ENCODE peak calls at places on chromosomes 5 and 9, in ten cellular contexts. S is astrocyte, A is A673, I is keratinocyte, V is GM23338, U is K562, M is endothelial cell of umbilical vein, E is HCT116, D is neural progenitor cell, T is H1. C is an unnamed sample.

GRCh38 chr5:67182406-67182805 is 14.2 kb downstream of the CD180 start:
- DNase-seq in I (no peak), D (peak), U (peak), T (peak), S (peak), E (no peak), V (peak), A (no peak), M (peak), C (peak)

GRCh38 chr5:167244583-167244982 is 1046.9 kb upstream of the WWC1 start:
- DNase-seq in T (peak), E (no peak), S (no peak), D (peak), M (no peak), U (no peak), A (peak), V (peak), I (no peak), C (peak)

GRCh38 chr9:92804727-92805126 is 40.1 kb upstream of the BICD2 start:
- DNase-seq in M (no peak), S (peak), E (no peak), T (no peak), U (no peak), D (no peak), A (no peak), I (peak), V (no peak), C (no peak)

GRCh38 chr5:82806513-82806912 is 270.7 kb downstream of the TMEM167A start:
- DNase-seq in A (no peak), V (no peak), S (peak), T (no peak), D (no peak), U (no peak), M (no peak), I (no peak), E (no peak), C (no peak)

GRCh38 chr5:110054240-110054639 is 364.5 kb downstream of the MAN2A1 start:
- DNase-seq in T (no peak), S (peak), E (peak), I (peak), U (peak), A (peak), V (peak), D (peak), M (peak), C (peak)

GRCh38 chr5:106894964-106895363 is 775.8 kb downstream of the EFNA5 start:
- DNase-seq in V (no peak), E (no peak), A (no peak), M (no peak), U (no peak), S (peak), I (no peak), D (no peak), T (no peak), C (no peak)

GRCh38 chr5:174935854-174936474 is 211.6 kb downstream of the MSX2 start:
- DNase-seq in S (peak), A (peak), U (peak), I (no peak), M (peak), V (peak), D (peak), T (peak), E (peak), C (peak)

GRCh38 chr5:68271124-68271523 is 55.6 kb downstream of the PIK3R1 start:
- DNase-seq in A (no peak), D (no peak), M (no peak), U (no peak), I (no peak), E (no peak), S (no peak), V (no peak), T (no peak), C (no peak)

GRCh38 chr9:99005651-99006050 is 61.9 kb downstream of the COL15A1 start:
- DNase-seq in U (no peak), V (no peak), D (no peak), T (no peak), M (no peak), I (no peak), A (no peak), S (no peak), E (no peak), C (no peak)

GRCh38 chr5:92042237-92042636 is 659.1 kb upstream of the ARRDC3 start:
- DNase-seq in T (no peak), M (no peak), E (no peak), S (no peak), I (no peak), V (no peak), U (no peak), A (no peak), D (no peak), C (no peak)

GRCh38 chr9:74285075-74285474 is 212.1 kb upstream of the RORB start:
- DNase-seq in U (no peak), T (no peak), A (peak), S (peak), I (no peak), M (no peak), E (no peak), D (no peak), V (no peak), C (no peak)

GRCh38 chr5:137359941-137360340 is 139.2 kb downstream of the SPOCK1 start:
- DNase-seq in T (no peak), V (no peak), I (no peak), S (no peak), E (no peak), A (no peak), U (no peak), M (no peak), D (no peak), C (no peak)

GRCh38 chr5:60886158-60886557 is 42.1 kb upstream of the ELOVL7 start:
- DNase-seq in I (no peak), E (no peak), M (no peak), A (no peak), S (no peak), T (no peak), U (no peak), D (no peak), V (no peak), C (no peak)

GRCh38 chr5:178450121-178450631 is 140.0 kb downstream of the COL23A1 start:
- DNase-seq in T (no peak), D (no peak), A (no peak), U (peak), S (no peak), M (no peak), V (peak), I (no peak), E (no peak), C (no peak)

GRCh38 chr5:132907161-132907560 is 33.7 kb downstream of the LEAP2 start:
- DNase-seq in I (no peak), A (no peak), U (no peak), T (no peak), E (no peak), D (no peak), S (no peak), M (peak), V (no peak), C (no peak)

GRCh38 chr9:18976368-18977238 is 56.4 kb downstream of the SAXO1 start:
- DNase-seq in M (peak), I (no peak), A (no peak), V (no peak), E (no peak), T (no peak), U (no peak), D (no peak), S (peak), C (peak)

GRCh38 chr5:127184841-127185240 is 105.8 kb upstream of the MEGF10 start:
- DNase-seq in M (no peak), U (no peak), V (no peak), E (no peak), A (no peak), D (no peak), I (no peak), T (no peak), S (no peak), C (no peak)

GRCh38 chr9:128786681-128787582 is at the start of gene TBC1D13:
- DNase-seq in T (peak), A (peak), E (peak), S (peak), V (peak), D (peak), U (peak), I (no peak), M (peak), C (peak)

GRCh38 chr5:69334793-69335268 is 2.2 kb upstream of the CCDC125 start:
- DNase-seq in I (no peak), E (peak), S (peak), V (peak), T (peak), D (peak), M (peak), A (peak), U (peak), C (peak)

GRCh38 chr5:154460172-154460571 is 14.4 kb downstream of the SAP30L start:
- DNase-seq in T (no peak), I (no peak), S (no peak), V (no peak), M (no peak), U (no peak), E (no peak), A (no peak), D (no peak), C (no peak)

GRCh38 chr5:7331083-7331482 is 64.9 kb upstream of the ADCY2 start:
- DNase-seq in E (no peak), I (no peak), A (no peak), U (no peak), T (no peak), D (peak), V (peak), M (no peak), S (no peak), C (no peak)

GRCh38 chr9:76537150-76537646 is 78.2 kb downstream of the GCNT1 start:
- DNase-seq in D (peak), U (no peak), E (no peak), M (peak), A (no peak), S (no peak), T (no peak), I (no peak), V (no peak), C (no peak)

GRCh38 chr5:42454216-42454995 is 31.2 kb downstream of the GHR start:
- DNase-seq in U (no peak), M (no peak), A (no peak), S (no peak), T (no peak), V (no peak), E (no peak), I (no peak), D (no peak), C (no peak)

GRCh38 chr5:131783357-131783756 is 13.5 kb downstream of the FNIP1 start:
- DNase-seq in A (no peak), U (no peak), E (no peak), S (no peak), T (no peak), I (no peak), V (no peak), D (no peak), M (no peak), C (no peak)

GRCh38 chr5:91219141-91219802 is 163.8 kb downstream of the ARRDC3 start:
- DNase-seq in M (no peak), I (no peak), E (no peak), A (peak), V (peak), D (no peak), T (no peak), S (peak), U (no peak), C (peak)

GRCh38 chr9:91680129-91680528 is 256.5 kb upstream of the NFIL3 start:
- DNase-seq in S (peak), M (no peak), T (no peak), U (no peak), D (no peak), I (no peak), V (no peak), A (no peak), E (no peak), C (no peak)

GRCh38 chr9:70609542-70610286 is 195.3 kb upstream of the KLF9 start:
- DNase-seq in I (no peak), M (no peak), V (no peak), T (no peak), U (no peak), E (no peak), A (no peak), D (no peak), S (peak), C (peak)

GRCh38 chr9:95587071-95587964 is 70.5 kb upstream of the PTCH1 start:
- DNase-seq in S (no peak), A (no peak), M (no peak), V (no peak), U (no peak), T (no peak), E (no peak), I (no peak), D (no peak), C (no peak)

GRCh38 chr5:108074626-108075025 is 307.3 kb downstream of the FBXL17 start:
- DNase-seq in I (no peak), E (no peak), S (no peak), A (no peak), D (no peak), T (no peak), U (no peak), M (no peak), V (no peak), C (no peak)

GRCh38 chr5:146753618-146754123 is 124.9 kb downstream of the PPP2R2B start:
- DNase-seq in A (no peak), I (no peak), S (no peak), T (no peak), V (peak), D (no peak), M (no peak), E (no peak), U (no peak), C (no peak)

GRCh38 chr9:107751522-107752235 is 262.1 kb upstream of the KLF4 start:
- DNase-seq in U (no peak), I (peak), V (peak), D (no peak), M (peak), T (no peak), S (peak), A (no peak), E (peak), C (peak)

GRCh38 chr5:149371296-149371962 is 7.7 kb downstream of the IL17B start:
- DNase-seq in U (peak), S (peak), I (no peak), D (peak), T (peak), A (peak), V (peak), M (peak), E (peak), C (peak)

DNA sequence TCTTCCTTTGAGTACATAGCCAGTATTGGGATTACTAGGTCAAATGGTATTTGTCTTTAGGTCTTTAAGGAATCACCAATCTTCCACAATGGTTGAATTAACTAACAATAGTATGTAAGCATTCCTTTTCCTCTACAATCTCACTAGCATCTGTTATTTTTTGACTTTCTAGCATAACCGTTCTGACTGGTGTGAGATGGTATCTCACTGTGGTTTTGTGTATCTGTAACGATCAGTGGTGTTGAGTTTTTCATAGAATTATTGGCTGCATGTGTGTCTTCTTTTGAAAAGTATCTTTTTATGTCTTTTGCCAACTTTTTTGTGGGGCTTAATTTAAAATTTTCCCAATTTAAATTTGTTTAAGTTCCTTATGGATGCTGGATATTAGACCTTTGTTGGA is 81.5 kb upstream of the ASTN2 start:
- DNase-seq in U (no peak), S (no peak), I (no peak), V (no peak), E (no peak), M (no peak), A (no peak), T (no peak), D (no peak), C (no peak)
- TF ChIP-seq CTCF in U (no peak), S (no peak), I (no peak), V (no peak), E (no peak), M (no peak), A (no peak), T (no peak), D (no peak), C (no peak)

GRCh38 chr5:135038202-135038828 is 4.3 kb upstream of the PITX1 start:
- DNase-seq in M (no peak), T (no peak), V (peak), D (peak), E (no peak), A (no peak), U (no peak), I (no peak), S (no peak), C (no peak)

GRCh38 chr5:135040331-135041144 is 6.5 kb upstream of the PITX1 start:
- DNase-seq in I (no peak), V (peak), E (no peak), A (no peak), U (no peak), S (no peak), D (peak), T (peak), M (no peak), C (no peak)

GRCh38 chr5:135039526-135040296 is 5.7 kb upstream of the PITX1 start:
- DNase-seq in D (peak), U (no peak), S (no peak), V (peak), A (no peak), I (no peak), E (no peak), T (peak), M (no peak), C (peak)

GRCh38 chr5:135037519-135038201 is 3.6 kb upstream of the PITX1 start:
- DNase-seq in S (no peak), T (no peak), A (no peak), M (no peak), E (no peak), V (no peak), I (no peak), U (no peak), D (peak), C (no peak)

GRCh38 chr5:135038829-135039525 is 4.9 kb upstream of the PITX1 start:
- DNase-seq in E (no peak), D (peak), I (no peak), V (peak), A (no peak), U (no peak), T (no peak), S (no peak), M (no peak), C (no peak)
- TF ChIP-seq EZH2 in E (no peak), D (peak), I (peak), V (peak), A (peak), U (no peak), T (peak), S (peak), M (peak), C (peak)

GRCh38 chr9:94014066-94014654 is 59.0 kb upstream of the BARX1 start:
- DNase-seq in M (peak), T (no peak), D (peak), S (peak), V (peak), I (no peak), A (peak), E (no peak), U (peak), C (peak)
- TF ChIP-seq CTCF in M (peak), T (peak), D (peak), S (peak), V (peak), I (peak), A (peak), E (peak), U (peak), C (peak)

DNA sequence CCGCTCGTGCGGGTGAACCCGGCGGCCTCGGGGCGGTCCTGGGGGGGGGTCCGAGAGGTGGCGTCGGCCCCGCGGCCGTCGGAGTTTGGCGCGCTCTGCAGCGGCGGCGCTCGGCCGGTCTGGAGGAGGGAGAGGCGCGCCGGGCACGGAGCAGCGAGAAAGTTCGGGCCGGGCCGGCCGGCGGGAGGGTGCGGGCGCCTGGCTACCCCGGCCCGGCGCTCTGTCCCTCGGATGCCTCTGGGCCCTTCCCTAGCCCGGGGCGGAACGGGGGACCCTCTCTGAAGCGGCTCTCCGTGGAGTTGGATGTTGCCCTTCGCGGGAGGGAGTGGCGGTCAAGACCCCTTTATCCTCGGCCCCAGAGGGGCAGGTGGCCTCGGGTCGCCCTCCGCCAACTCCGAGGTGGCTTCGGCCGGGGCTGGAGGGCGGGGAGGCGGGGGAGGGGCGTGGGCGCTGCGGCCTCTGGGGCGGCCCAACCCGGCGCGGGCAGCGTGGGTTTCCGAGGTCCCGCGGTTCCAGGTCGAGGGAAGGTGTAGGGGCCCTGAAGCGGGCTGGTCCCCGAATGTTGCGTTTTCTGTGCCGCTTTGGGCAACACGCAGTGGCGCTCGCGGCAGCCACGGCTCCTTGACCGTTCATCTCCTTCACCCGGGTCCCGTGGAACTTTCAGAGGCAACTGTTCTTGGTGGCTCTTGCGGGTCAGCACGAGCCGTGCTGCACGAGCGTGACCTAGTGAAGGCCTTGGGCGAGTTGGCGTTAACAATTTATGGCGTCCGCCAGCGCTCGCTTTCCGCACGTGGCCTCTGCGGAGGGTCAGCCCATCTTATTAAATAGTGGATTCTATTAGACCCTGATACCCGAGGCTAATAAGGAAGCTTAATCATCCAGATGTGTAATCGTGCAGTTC is 290.5 kb downstream of the DOCK8 start:
- DNase-seq in M (peak), I (no peak), U (peak), A (no peak), E (no peak), S (no peak), T (peak), V (peak), D (peak), C (peak)
- TF ChIP-seq EZH2 in M (peak), I (no peak), U (no peak), A (peak), E (no peak), S (peak), T (no peak), V (no peak), D (no peak), C (no peak)

DNA sequence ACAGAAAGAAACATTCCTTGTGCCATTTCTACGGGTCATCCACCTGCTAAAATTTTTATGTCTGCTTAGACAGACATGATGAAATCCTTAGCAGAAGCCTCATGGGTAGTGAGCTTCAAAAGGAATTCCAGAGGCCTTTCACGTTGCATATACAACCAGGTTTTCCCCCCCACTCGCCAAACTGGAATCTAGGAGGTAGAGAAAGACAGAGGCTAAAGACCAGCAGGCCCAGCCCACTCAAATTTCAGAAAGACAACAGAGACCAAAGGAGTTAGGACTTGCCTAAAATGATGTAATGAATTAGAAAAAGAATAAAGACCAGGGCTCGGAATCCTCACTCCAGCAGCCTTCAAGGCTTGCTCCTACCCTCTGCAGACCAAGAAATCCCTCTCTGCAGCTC is 9.2 kb downstream of the B4GALT1 start:
- DNase-seq in M (no peak), E (no peak), U (no peak), A (no peak), S (no peak), V (peak), T (no peak), D (peak), I (no peak), C (no peak)
- TF ChIP-seq CTCF in M (no peak), E (no peak), U (no peak), A (no peak), S (no peak), V (no peak), T (no peak), D (no peak), I (no peak), C (no peak)

C was measured in hepatocyte.